ENCODE peak calls at places on chromosomes 2 and 18, in seven cellular contexts. One of them, this sample, is unnamed.

GRCh38 chr2:147657086-147658000 is 187.5 kb upstream of the ACVR2A start:
- DNase-seq in GM06990: no peak
- DNase-seq in activated CD4-positive, alpha-beta T cell treated with anti-CD3 and anti-CD28 coated beads, Interleukin-2, amount 50 U/mL, for 24 hours: no peak
- DNase-seq in psoas muscle: no peak
- DNase-seq in anterior cingulate cortex: no peak
- DNase-seq in Caki2: no peak
- DNase-seq in GM12865: no peak
- DNase-seq in this sample: no peak

GRCh38 chr2:8662239-8662879 is 19.5 kb upstream of the ID2 start:
- DNase-seq in GM06990: no peak
- DNase-seq in activated CD4-positive, alpha-beta T cell treated with anti-CD3 and anti-CD28 coated beads, Interleukin-2, amount 50 U/mL, for 24 hours: no peak
- DNase-seq in psoas muscle: no peak
- DNase-seq in anterior cingulate cortex: no peak
- DNase-seq in Caki2: peak; percentile 74
- DNase-seq in GM12865: no peak
- DNase-seq in this sample: no peak

GRCh38 chr18:25827961-25828561 is 262.4 kb downstream of the SS18 start:
- DNase-seq in GM06990: no peak
- DNase-seq in activated CD4-positive, alpha-beta T cell treated with anti-CD3 and anti-CD28 coated beads, Interleukin-2, amount 50 U/mL, for 24 hours: no peak
- DNase-seq in psoas muscle: no peak
- DNase-seq in anterior cingulate cortex: no peak
- DNase-seq in Caki2: no peak
- DNase-seq in GM12865: no peak
- DNase-seq in this sample: no peak

GRCh38 chr2:38375711-38376345 is 1.2 kb downstream of the ATL2 start:
- DNase-seq in GM06990: no peak
- DNase-seq in activated CD4-positive, alpha-beta T cell treated with anti-CD3 and anti-CD28 coated beads, Interleukin-2, amount 50 U/mL, for 24 hours: no peak
- DNase-seq in psoas muscle: peak; percentile 46
- DNase-seq in anterior cingulate cortex: no peak
- DNase-seq in Caki2: no peak
- DNase-seq in GM12865: no peak
- DNase-seq in this sample: peak; percentile 12

GRCh38 chr2:176174382-176174834 is 14.1 kb upstream of the HOXD1 start:
- DNase-seq in GM06990: no peak
- DNase-seq in activated CD4-positive, alpha-beta T cell treated with anti-CD3 and anti-CD28 coated beads, Interleukin-2, amount 50 U/mL, for 24 hours: no peak
- DNase-seq in psoas muscle: no peak
- DNase-seq in anterior cingulate cortex: no peak
- DNase-seq in Caki2: no peak
- DNase-seq in GM12865: no peak
- DNase-seq in this sample: no peak

GRCh38 chr2:9820020-9820973 is 23.0 kb upstream of the TAF1B start:
- DNase-seq in GM06990: no peak
- DNase-seq in activated CD4-positive, alpha-beta T cell treated with anti-CD3 and anti-CD28 coated beads, Interleukin-2, amount 50 U/mL, for 24 hours: no peak
- DNase-seq in psoas muscle: no peak
- DNase-seq in anterior cingulate cortex: no peak
- DNase-seq in Caki2: no peak
- DNase-seq in GM12865: no peak
- DNase-seq in this sample: no peak

GRCh38 chr2:191740016-191740419 is 62.1 kb downstream of the NABP1 start:
- DNase-seq in GM06990: peak; percentile 31
- DNase-seq in activated CD4-positive, alpha-beta T cell treated with anti-CD3 and anti-CD28 coated beads, Interleukin-2, amount 50 U/mL, for 24 hours: no peak
- DNase-seq in psoas muscle: no peak
- DNase-seq in anterior cingulate cortex: no peak
- DNase-seq in Caki2: no peak
- DNase-seq in GM12865: peak; percentile 72
- DNase-seq in this sample: no peak

GRCh38 chr2:66508358-66509071 is 73.6 kb downstream of the MEIS1 start:
- DNase-seq in GM06990: no peak
- DNase-seq in activated CD4-positive, alpha-beta T cell treated with anti-CD3 and anti-CD28 coated beads, Interleukin-2, amount 50 U/mL, for 24 hours: no peak
- DNase-seq in psoas muscle: no peak
- DNase-seq in anterior cingulate cortex: no peak
- DNase-seq in Caki2: no peak
- DNase-seq in GM12865: no peak
- DNase-seq in this sample: no peak

GRCh38 chr2:19643117-19643518 is 258.7 kb downstream of the TTC32 start:
- DNase-seq in GM06990: peak; percentile 7
- DNase-seq in activated CD4-positive, alpha-beta T cell treated with anti-CD3 and anti-CD28 coated beads, Interleukin-2, amount 50 U/mL, for 24 hours: no peak
- DNase-seq in psoas muscle: no peak
- DNase-seq in anterior cingulate cortex: no peak
- DNase-seq in Caki2: no peak
- DNase-seq in GM12865: peak; percentile 44
- DNase-seq in this sample: no peak

GRCh38 chr2:47271054-47272000 is 116.2 kb upstream of the STPG4 start:
- DNase-seq in GM06990: no peak
- DNase-seq in activated CD4-positive, alpha-beta T cell treated with anti-CD3 and anti-CD28 coated beads, Interleukin-2, amount 50 U/mL, for 24 hours: no peak
- DNase-seq in psoas muscle: no peak
- DNase-seq in anterior cingulate cortex: no peak
- DNase-seq in Caki2: no peak
- DNase-seq in GM12865: peak; percentile 23
- DNase-seq in this sample: no peak

GRCh38 chr2:20933692-20934091 is 110.2 kb downstream of the APOB start:
- DNase-seq in GM06990: no peak
- DNase-seq in activated CD4-positive, alpha-beta T cell treated with anti-CD3 and anti-CD28 coated beads, Interleukin-2, amount 50 U/mL, for 24 hours: no peak
- DNase-seq in psoas muscle: no peak
- DNase-seq in anterior cingulate cortex: no peak
- DNase-seq in Caki2: no peak
- DNase-seq in GM12865: no peak
- DNase-seq in this sample: no peak

This sample was measured in T-helper 2 cell.